ENCODE peak calls at places on chromosome 21, in seven cellular contexts. K is cardiac fibroblast, T is dorsolateral prefrontal cortex, C is ovary, Z is esophagus squamous epithelium, J is psoas muscle, O is type B pancreatic cell. E is an unnamed sample.

GRCh38 chr21:27110956-27111355 is 144.1 kb upstream of the ADAMTS5 start:
- DNase-seq in T (no peak), O (no peak), Z (no peak), J (no peak), K (no peak), C (no peak), E (no peak)

GRCh38 chr21:46322351-46323226 is 1.1 kb downstream of the C21orf58 start:
- DNase-seq in C (no peak), K (peak), Z (no peak), J (no peak), T (no peak), O (no peak), E (peak)

GRCh38 chr21:34074283-34075098 is 1.1 kb downstream of the MRPS6 start:
- DNase-seq in C (no peak), O (no peak), J (no peak), T (no peak), K (no peak), Z (no peak), E (no peak)

GRCh38 chr21:42237577-42237976 is 18.6 kb downstream of the ABCG1 start:
- DNase-seq in C (no peak), T (no peak), J (peak), K (no peak), O (no peak), Z (no peak), E (no peak)

GRCh38 chr21:45835301-45836267 is 146.0 kb upstream of the COL6A1 start:
- DNase-seq in C (no peak), Z (no peak), J (no peak), T (peak), O (peak), K (no peak), E (no peak)

GRCh38 chr21:38377165-38378093 is 120.6 kb downstream of the KCNJ15 start:
- DNase-seq in K (no peak), Z (no peak), C (no peak), J (no peak), O (no peak), T (no peak), E (no peak)

GRCh38 chr21:29164330-29164942 is 34.0 kb downstream of the MAP3K7CL start:
- DNase-seq in Z (no peak), O (no peak), J (no peak), C (no peak), T (no peak), K (peak), E (no peak)

GRCh38 chr21:23789864-23790263 is 1817.4 kb downstream of the MRPL39 start:
- DNase-seq in T (no peak), C (no peak), O (no peak), K (no peak), J (no peak), Z (no peak), E (no peak)

GRCh38 chr21:45767071-45768006 is 123.8 kb downstream of the PCBP3 start:
- DNase-seq in Z (no peak), C (no peak), O (no peak), J (no peak), T (no peak), K (peak), E (no peak)

GRCh38 chr21:15210235-15210678 is 145.5 kb upstream of the NRIP1 start:
- DNase-seq in K (peak), J (peak), C (no peak), Z (no peak), T (no peak), O (no peak), E (no peak)

GRCh38 chr21:38988211-38989096 is 182.7 kb downstream of the ETS2 start:
- DNase-seq in K (no peak), C (peak), Z (no peak), T (no peak), O (no peak), J (no peak), E (no peak)

GRCh38 chr21:46317710-46318463 is 5.8 kb downstream of the C21orf58 start:
- DNase-seq in K (no peak), J (no peak), Z (no peak), C (no peak), O (no peak), T (no peak), E (no peak)

GRCh38 chr21:38493549-38494253 is 4.6 kb downstream of the ERG start:
- DNase-seq in T (no peak), O (no peak), Z (no peak), J (no peak), K (no peak), C (no peak), E (no peak)

GRCh38 chr21:16608209-16608830 is 878.5 kb downstream of the USP25 start:
- DNase-seq in C (no peak), K (peak), Z (no peak), O (no peak), T (no peak), J (no peak), E (no peak)
- TF ChIP-seq CTCF in C (no peak), K (peak), Z (no peak), O (no peak), T (peak), J (no peak), E (no peak)

DNA sequence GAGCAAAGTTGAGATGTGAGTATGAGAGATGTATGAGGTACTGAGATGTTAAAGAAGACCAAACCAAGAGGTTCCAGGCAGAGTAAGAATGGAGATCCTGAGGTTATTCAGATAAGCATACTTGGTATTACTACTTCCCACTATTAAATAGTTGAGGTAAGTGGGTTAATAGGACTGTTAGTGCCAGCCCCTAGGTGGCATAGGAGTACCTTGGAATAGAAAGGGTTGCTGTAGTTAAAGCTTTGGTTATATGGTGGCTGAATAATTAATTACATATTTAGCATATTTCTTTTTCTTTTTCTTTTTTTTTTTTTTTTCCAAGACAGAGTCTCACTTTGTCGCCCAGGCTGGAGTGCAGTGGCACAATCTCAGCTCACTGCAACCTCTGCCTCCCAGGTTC is 397.9 kb upstream of the TMPRSS15 start:
- DNase-seq in Z (no peak), K (peak), T (no peak), J (no peak), O (no peak), C (no peak), E (no peak)
- TF ChIP-seq CTCF in Z (no peak), K (no peak), T (no peak), J (no peak), O (no peak), C (no peak), E (no peak)

GRCh38 chr21:40117236-40117635 is 250.0 kb downstream of the PCP4 start:
- DNase-seq in T (no peak), Z (no peak), C (no peak), J (no peak), K (no peak), O (no peak), E (no peak)

GRCh38 chr21:40115775-40116174 is 248.5 kb downstream of the PCP4 start:
- DNase-seq in Z (no peak), K (no peak), T (no peak), J (no peak), O (no peak), C (no peak), E (no peak)

GRCh38 chr21:40118527-40118926 is 251.3 kb downstream of the PCP4 start:
- DNase-seq in O (no peak), K (no peak), Z (no peak), J (no peak), T (no peak), C (no peak), E (no peak)

DNA sequence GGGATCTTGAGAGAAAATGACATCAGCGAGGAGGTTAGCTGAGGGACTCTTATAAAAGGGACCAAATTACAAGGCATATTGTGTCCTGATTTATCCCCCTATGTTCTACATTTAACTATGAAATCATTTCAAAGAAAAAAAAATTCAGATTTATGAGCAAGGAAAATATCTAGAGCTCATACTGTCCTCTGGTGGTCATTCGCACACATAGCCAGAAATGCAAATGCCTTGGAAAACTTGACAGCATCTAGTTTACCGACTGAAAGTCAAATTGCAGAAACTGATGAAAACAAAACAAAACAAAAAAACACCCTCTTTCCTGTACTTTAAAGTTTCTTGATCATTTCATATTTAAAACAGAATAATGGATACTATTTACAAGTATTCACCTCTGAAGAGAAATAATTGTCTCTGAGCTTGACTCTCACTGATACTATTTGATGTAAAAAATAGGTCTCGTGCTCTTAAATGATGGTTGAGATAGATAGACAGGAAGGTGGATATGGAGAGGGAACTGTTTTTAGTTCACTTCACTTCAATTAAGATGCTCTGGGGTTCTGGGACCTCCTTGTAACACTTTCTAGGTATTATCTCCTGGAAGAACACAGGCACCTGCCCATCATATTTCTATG is 253.8 kb downstream of the PCP4 start:
- DNase-seq in C (no peak), J (no peak), T (no peak), Z (no peak), O (no peak), K (peak), E (no peak)
- TF ChIP-seq CTCF in C (peak), J (peak), T (peak), Z (no peak), O (peak), K (peak), E (peak)

DNA sequence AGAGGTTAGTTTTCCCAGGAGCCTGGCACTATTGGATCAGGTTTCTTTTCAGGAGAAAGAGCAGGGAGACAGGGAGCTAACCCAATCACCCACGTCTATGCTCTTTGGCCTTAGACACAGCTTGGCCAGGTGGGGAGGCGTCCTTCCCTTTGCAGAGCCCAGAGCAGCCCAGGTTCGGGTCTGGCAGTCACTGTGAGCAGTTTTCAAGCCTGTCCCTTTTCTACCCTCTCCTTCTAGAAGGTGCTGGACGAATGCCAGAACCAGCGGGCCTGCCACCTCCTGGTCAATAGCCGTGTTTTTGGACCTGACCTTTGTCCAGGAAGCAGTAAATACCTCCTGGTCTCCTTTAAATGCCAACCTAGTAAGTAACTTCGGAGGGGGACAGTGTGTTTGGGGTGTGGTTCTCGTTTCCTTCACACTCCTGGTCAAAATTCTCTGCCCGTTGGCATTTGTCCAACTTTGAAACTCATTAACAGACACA is 44.9 kb downstream of the EVA1C start:
- DNase-seq in Z (no peak), O (no peak), T (peak), K (peak), C (peak), J (peak), E (no peak)
- TF ChIP-seq CTCF in Z (no peak), O (no peak), T (no peak), K (peak), C (peak), J (no peak), E (no peak)

GRCh38 chr21:41142051-41142795 is 25.7 kb upstream of the BACE2 start:
- DNase-seq in T (peak), O (no peak), K (peak), Z (no peak), C (no peak), J (no peak), E (no peak)
- TF ChIP-seq CTCF in T (no peak), O (no peak), K (no peak), Z (no peak), C (no peak), J (no peak), E (no peak)

DNA sequence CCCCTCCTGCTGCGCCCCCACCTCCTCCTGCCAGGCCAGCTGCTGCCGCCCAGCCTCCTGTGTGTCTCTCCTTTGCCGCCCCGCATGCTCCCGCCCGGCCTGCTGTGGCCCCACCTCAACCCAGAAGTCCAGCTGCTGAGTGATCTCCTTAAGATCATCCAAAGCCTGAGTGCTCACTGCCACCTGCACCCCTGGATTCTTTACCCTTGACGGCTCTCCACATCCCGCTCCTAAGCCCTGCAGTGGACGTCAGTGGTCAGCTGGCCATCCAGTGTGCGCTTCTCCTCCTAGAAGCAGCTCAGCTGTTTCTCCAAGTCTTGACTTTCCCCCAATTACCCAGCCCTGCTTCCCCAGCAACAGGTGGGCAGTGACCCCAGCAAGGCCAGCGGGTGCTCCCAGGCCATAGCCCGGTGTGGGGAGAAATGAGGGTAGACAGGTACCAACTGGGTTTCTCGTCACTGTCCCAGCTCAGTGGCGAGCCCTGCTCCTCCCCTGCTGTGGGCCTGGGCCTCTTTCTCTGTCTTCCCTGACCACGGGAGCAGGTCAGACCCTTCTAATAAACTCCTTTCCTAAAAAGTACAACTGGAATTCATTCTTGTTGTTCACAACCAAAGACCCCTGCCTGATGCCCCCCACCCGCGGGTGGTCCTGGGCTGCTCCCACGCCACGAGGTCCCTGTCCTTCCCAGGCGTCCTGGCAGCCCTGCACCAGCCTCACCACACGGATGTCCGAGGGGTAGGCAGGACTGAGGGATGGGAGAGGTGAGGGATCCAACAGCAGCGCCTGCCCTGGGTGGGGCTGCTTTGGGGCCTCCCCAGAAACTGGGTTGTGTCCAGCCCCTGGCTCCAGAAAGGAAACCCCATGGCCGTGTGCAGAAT is 1.4 kb downstream of the KRTAP10-7 start:
- DNase-seq in K (no peak), O (no peak), T (no peak), C (no peak), J (no peak), Z (no peak), E (no peak)
- TF ChIP-seq CTCF in K (no peak), O (no peak), T (no peak), C (no peak), J (no peak), Z (no peak), E (no peak)